ENCODE peak calls at places on chromosomes 16 and 17, in five cellular contexts. W is fibroblast of mammary gland, K is ascending aorta, R is BE2C, T is heart right ventricle. Y is an unnamed sample.
A peak's percentile ranks its signal among the peaks of the same experiment; 100 is the strongest.

GRCh38 chr17:61388561-61389356 is 10.9 kb upstream of the TBX2 start:
- DNase-seq in K (no peak), T (no peak), R (no peak), W (no peak), Y (no peak)

GRCh38 chr17:66264696-66265095 is 35.5 kb upstream of the APOH start:
- DNase-seq in R (no peak), K (no peak), W (no peak), T (no peak), Y (no peak)

GRCh38 chr17:59331929-59332889 is 754 bp downstream of the YPEL2 start:
- DNase-seq in T (peak; percentile 77), W (no peak), R (peak; percentile 40), K (no peak), Y (peak; percentile 27)

GRCh38 chr17:61587807-61588660 is 3.0 kb downstream of the NACA2 start:
- DNase-seq in K (no peak), T (no peak), R (no peak), W (no peak), Y (no peak)

GRCh38 chr17:56432443-56432842 is 161.1 kb upstream of the NOG start:
- DNase-seq in T (no peak), K (no peak), W (no peak), R (no peak), Y (no peak)

GRCh38 chr17:3043737-3044365 is 19.6 kb downstream of the OR1D5 start:
- DNase-seq in T (no peak), W (peak; percentile 14), K (no peak), R (peak; percentile 44), Y (no peak)

GRCh38 chr17:68290268-68290954 is 516 bp downstream of the SLC16A6 start:
- DNase-seq in T (peak; percentile 34), K (no peak), R (peak; percentile 34), W (no peak), Y (no peak)

GRCh38 chr17:417691-418420 is 65.2 kb upstream of the RPH3AL start:
- DNase-seq in T (no peak), R (no peak), W (no peak), K (no peak), Y (no peak)

GRCh38 chr16:47732122-47732805 is 271.1 kb downstream of the PHKB start:
- DNase-seq in R (no peak), T (no peak), W (peak; percentile 98), K (no peak), Y (peak; percentile 91)

GRCh38 chr17:81885869-81886548 is 5.4 kb downstream of the ALYREF start:
- DNase-seq in W (peak; percentile 56), T (no peak), R (peak; percentile 83), K (no peak), Y (no peak)

GRCh38 chr16:27689711-27690110 is 139.8 kb downstream of the KATNIP start:
- DNase-seq in K (no peak), R (no peak), W (peak; percentile 16), T (no peak), Y (no peak)

GRCh38 chr16:13961099-13961811 is 41.3 kb downstream of the ERCC4 start:
- DNase-seq in W (peak; percentile 66), T (no peak), R (no peak), K (no peak), Y (peak; percentile 82)

GRCh38 chr16:89256651-89257254 is 39.2 kb downstream of the ZNF778 start:
- DNase-seq in R (peak; percentile 34), K (no peak), T (no peak), W (peak; percentile 65), Y (peak; percentile 44)

GRCh38 chr17:57557363-57557762 is 187.7 kb downstream of the CCDC182 start:
- DNase-seq in T (no peak), K (no peak), R (no peak), W (no peak), Y (no peak)

GRCh38 chr16:8894736-8895334 is 12.7 kb downstream of the LITAFD start:
- DNase-seq in W (no peak), R (no peak), K (no peak), T (no peak), Y (no peak)

GRCh38 chr17:83192161-83192788 is 112.9 kb downstream of the METRNL start:
- DNase-seq in R (no peak), W (peak; percentile 72), K (peak; percentile 8), T (no peak), Y (no peak)

GRCh38 chr17:15883617-15884111 is 61.3 kb upstream of the ADORA2B start:
- DNase-seq in R (no peak), T (no peak), W (peak; percentile 92), K (no peak), Y (peak; percentile 94)

GRCh38 chr16:80161799-80162380 is 378.9 kb upstream of the DYNLRB2 start:
- DNase-seq in W (no peak), T (no peak), K (no peak), R (no peak), Y (no peak)

GRCh38 chr16:84739349-84740124 is 39.7 kb downstream of the USP10 start:
- DNase-seq in W (peak; percentile 96), K (no peak), R (no peak), T (no peak), Y (peak; percentile 96)

GRCh38 chr17:29005936-29006438 is at the start of gene SEZ6:
- DNase-seq in W (peak; percentile 29), R (peak; percentile 81), T (peak; percentile 78), K (no peak), Y (peak; percentile 65)

GRCh38 chr17:8675306-8675705 is 44.8 kb upstream of the MYH10 start:
- DNase-seq in T (no peak), R (no peak), K (no peak), W (no peak), Y (no peak)
- TF ChIP-seq CTCF in T (no peak), R (no peak), K (no peak), W (no peak), Y (no peak)

GRCh38 chr16:86503830-86504229 is 6.5 kb upstream of the FOXF1 start:
- DNase-seq in T (no peak), K (no peak), R (no peak), W (no peak), Y (no peak)

GRCh38 chr16:86500708-86501510 is 9.4 kb upstream of the FOXF1 start:
- DNase-seq in K (no peak), T (no peak), R (no peak), W (no peak), Y (no peak)

GRCh38 chr16:86504315-86505184 is 5.8 kb upstream of the FOXF1 start:
- DNase-seq in K (no peak), R (no peak), W (no peak), T (no peak), Y (no peak)

GRCh38 chr16:86501989-86502855 is 8.1 kb upstream of the FOXF1 start:
- DNase-seq in K (no peak), W (no peak), T (no peak), R (no peak), Y (no peak)

DNA sequence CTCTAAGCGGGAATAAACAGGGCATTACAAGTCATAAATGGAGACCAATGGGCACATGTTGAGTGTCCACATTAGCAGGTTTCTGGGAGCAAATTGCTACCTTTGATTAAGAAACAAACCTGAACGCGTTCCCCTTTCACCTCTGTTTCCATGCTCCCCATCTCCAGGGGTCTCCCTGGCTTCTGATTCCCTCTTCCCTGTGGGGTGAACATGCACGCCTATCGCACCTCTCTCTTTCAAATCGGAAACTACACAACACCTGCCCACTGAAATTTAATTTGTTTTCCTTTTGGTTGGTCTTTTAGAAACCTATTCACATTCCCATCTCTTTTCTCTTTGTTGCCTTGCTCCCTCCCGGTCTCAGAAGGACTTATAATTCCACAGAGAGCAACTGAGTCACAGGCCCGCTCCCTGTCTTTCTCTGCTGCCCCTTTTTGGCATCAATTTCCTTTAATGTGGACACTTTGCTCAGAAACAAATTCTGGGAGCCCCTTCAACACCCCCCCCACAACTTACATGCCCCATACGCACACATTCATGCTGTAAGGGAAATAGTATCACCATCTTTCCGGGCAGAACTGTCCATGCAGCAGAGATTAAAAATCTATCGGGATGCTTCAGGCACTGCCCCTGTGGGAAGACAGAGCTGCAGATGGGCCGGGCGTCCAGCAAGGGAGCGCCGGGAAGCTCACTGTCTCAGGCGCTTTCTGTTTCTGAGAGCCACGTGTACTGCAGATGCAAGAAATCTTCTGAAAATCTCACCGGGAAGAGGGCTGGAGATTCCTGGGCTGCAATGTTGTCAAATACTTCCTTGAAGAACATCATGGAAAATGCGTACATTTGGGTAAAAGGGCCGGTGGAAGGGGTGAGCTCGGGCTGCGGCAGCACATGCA is 7.2 kb upstream of the FOXF1 start:
- DNase-seq in W (peak; percentile 41), K (no peak), T (no peak), R (no peak), Y (peak; percentile 76)
- H3K4me3 ChIP-seq in W (no peak overlapping the region), K (no peak overlapping the region), T (no peak overlapping the region), R (no peak overlapping the region), Y (peak overlapping the region; percentile 18)

DNA sequence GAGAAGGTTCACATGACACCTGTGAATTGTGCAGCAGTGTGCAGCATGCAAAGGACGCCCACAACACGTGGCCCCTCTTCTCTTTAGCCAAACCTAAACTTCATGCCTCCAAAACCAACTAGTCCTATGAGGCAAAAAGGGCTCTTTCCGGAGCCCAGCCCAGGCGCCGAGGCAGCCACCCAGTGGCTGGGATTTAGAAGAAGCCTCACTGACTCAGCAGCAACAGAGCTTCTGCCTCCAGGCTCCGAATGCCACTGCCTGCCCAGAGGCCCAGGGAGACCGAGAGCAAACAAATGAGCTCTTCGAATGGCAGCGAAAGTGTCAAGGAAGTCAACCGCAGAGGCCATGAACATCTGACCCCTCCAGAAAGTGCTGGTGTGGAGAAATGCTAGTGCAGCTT is 157.9 kb upstream of the RPL38 start:
- DNase-seq in K (no peak), W (no peak), T (no peak), R (no peak), Y (no peak)
- TF ChIP-seq CTCF in K (no peak), W (no peak), T (no peak), R (no peak), Y (no peak)

DNA sequence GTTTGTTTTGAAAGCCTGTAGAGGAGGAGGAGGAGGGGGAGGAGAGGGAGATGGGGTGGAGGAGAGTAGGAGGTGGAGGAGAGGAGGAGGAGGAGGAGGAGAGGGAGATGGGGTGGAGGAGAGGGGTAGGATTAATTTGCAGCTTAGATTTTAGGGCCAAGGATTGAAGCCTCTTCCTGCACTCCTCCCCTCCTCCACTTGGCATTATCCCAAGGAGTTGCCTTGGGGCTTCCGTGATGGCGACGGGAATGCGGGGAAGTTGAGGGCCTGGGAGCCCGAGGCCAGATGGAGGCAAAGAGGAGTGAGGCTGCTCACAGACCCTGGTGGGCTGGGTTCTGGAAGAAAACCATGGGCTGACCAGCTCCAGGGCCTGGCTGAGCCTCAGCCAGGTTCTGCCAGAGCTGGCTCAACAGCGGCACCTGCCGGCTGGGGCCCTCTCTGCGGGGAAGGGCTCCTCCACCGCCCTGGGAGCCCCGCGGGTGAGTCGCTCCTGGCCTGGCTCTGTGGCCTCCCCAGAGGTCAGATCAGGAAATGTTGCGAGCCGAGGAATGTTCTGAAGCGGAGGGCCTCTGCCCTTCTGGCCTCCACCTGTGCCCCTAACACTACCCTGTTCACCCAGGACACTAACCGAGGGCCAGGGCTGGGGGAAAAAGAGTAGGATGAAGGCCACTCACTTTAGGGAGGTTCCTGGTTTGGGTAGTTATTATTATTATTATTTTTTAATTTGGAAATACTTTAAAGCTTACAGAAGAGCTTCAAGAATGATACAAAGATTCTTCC is 23.9 kb upstream of the FMNL1 start:
- DNase-seq in W (peak; percentile 83), R (peak; percentile 96), K (peak; percentile 55), T (peak; percentile 96), Y (peak; percentile 87)
- H3K4me3 ChIP-seq in W (no peak overlapping the region), R (no peak overlapping the region), K (peak overlapping the region; percentile 38), T (no peak overlapping the region), Y (no peak overlapping the region)